ENCODE peak calls at places on chromosomes 12 and 14, in six cellular contexts. One of them, this sample, is unnamed. For H3K4me1, the result is how much of the 10 kb centered on the place peaks cover.

GRCh38 chr12:240566-240965 is 22.1 kb downstream of the SLC6A13 start:
- DNase-seq in HCT116: no peak
- DNase-seq in H1: no peak
- DNase-seq in K562: no peak
- DNase-seq in HepG2: no peak
- DNase-seq in GM12878: no peak
- DNase-seq in this sample: no peak

GRCh38 chr12:78797201-78797931 is 67.2 kb upstream of the SYT1 start:
- DNase-seq in HCT116: no peak
- DNase-seq in H1: no peak
- DNase-seq in K562: no peak
- DNase-seq in HepG2: no peak
- DNase-seq in GM12878: no peak
- DNase-seq in this sample: no peak

GRCh38 chr14:78164226-78164853 is 5.8 kb upstream of the NRXN3 start:
- DNase-seq in HCT116: peak
- DNase-seq in H1: peak
- DNase-seq in K562: peak
- DNase-seq in HepG2: peak
- DNase-seq in GM12878: no peak
- DNase-seq in this sample: peak

GRCh38 chr12:1660304-1661187 is 30.3 kb upstream of the ADIPOR2 start:
- DNase-seq in HCT116: no peak
- DNase-seq in H1: no peak
- DNase-seq in K562: no peak
- DNase-seq in HepG2: peak
- DNase-seq in GM12878: no peak
- DNase-seq in this sample: no peak

GRCh38 chr12:51631591-51631990 is 40.6 kb downstream of the SCN8A start:
- DNase-seq in HCT116: peak
- DNase-seq in H1: no peak
- DNase-seq in K562: peak
- DNase-seq in HepG2: no peak
- DNase-seq in GM12878: no peak
- DNase-seq in this sample: no peak

GRCh38 chr12:91111366-91112321 is at the start of gene LUM:
- DNase-seq in HCT116: no peak
- DNase-seq in H1: no peak
- DNase-seq in K562: no peak
- DNase-seq in HepG2: no peak
- DNase-seq in GM12878: no peak
- DNase-seq in this sample: no peak

GRCh38 chr12:125287155-125287847 is 222.1 kb downstream of the AACS start:
- DNase-seq in HCT116: no peak
- DNase-seq in H1: no peak
- DNase-seq in K562: no peak
- DNase-seq in HepG2: no peak
- DNase-seq in GM12878: peak
- DNase-seq in this sample: no peak

GRCh38 chr12:1488908-1489381 is 105.4 kb downstream of the FBXL14 start:
- DNase-seq in HCT116: no peak
- DNase-seq in H1: no peak
- DNase-seq in K562: no peak
- DNase-seq in HepG2: no peak
- DNase-seq in GM12878: no peak
- DNase-seq in this sample: no peak

GRCh38 chr14:52446355-52446754 is 106.0 kb downstream of the TXNDC16 start:
- DNase-seq in HCT116: no peak
- DNase-seq in H1: no peak
- DNase-seq in K562: no peak
- DNase-seq in HepG2: peak
- DNase-seq in GM12878: no peak
- DNase-seq in this sample: no peak

GRCh38 chr12:48954781-48955501 is 2.3 kb downstream of the ARF3 start:
- DNase-seq in HCT116: no peak
- DNase-seq in H1: no peak
- DNase-seq in K562: no peak
- DNase-seq in HepG2: no peak
- DNase-seq in GM12878: no peak
- DNase-seq in this sample: no peak

GRCh38 chr12:102067574-102068258 is 5.9 kb upstream of the WASHC3 start:
- DNase-seq in HCT116: no peak
- DNase-seq in H1: no peak
- DNase-seq in K562: no peak
- DNase-seq in HepG2: no peak
- DNase-seq in GM12878: no peak
- DNase-seq in this sample: no peak

GRCh38 chr14:90534091-90534837 is 137.4 kb downstream of the CALM1 start:
- DNase-seq in HCT116: no peak
- DNase-seq in H1: no peak
- DNase-seq in K562: peak
- DNase-seq in HepG2: no peak
- DNase-seq in GM12878: no peak
- DNase-seq in this sample: no peak

GRCh38 chr12:69779928-69780327 is 41.3 kb downstream of the RAB3IP start:
- DNase-seq in HCT116: peak
- DNase-seq in H1: peak
- DNase-seq in K562: peak
- DNase-seq in HepG2: no peak
- DNase-seq in GM12878: no peak
- DNase-seq in this sample: peak

GRCh38 chr12:3200779-3201738 is 123.9 kb downstream of the TSPAN9 start:
- DNase-seq in HCT116: no peak
- DNase-seq in H1: no peak
- DNase-seq in K562: no peak
- DNase-seq in HepG2: no peak
- DNase-seq in GM12878: no peak
- DNase-seq in this sample: no peak
- H3K4me3 ChIP-seq in HCT116: no peak
- H3K4me3 ChIP-seq in H1: peak
- H3K4me3 ChIP-seq in K562: no peak
- H3K4me3 ChIP-seq in HepG2: peak
- H3K4me3 ChIP-seq in GM12878: no peak
- H3K4me3 ChIP-seq in this sample: peak

GRCh38 chr12:27515671-27516070 is 8.3 kb upstream of the PPFIBP1 start:
- DNase-seq in HCT116: no peak
- DNase-seq in H1: no peak
- DNase-seq in K562: no peak
- DNase-seq in HepG2: no peak
- DNase-seq in GM12878: no peak
- DNase-seq in this sample: no peak
- TF ChIP-seq ZNF274 in HCT116: no peak
- TF ChIP-seq ZNF274 in H1: no peak
- TF ChIP-seq ZNF274 in K562: no peak
- TF ChIP-seq ZNF274 in HepG2: no peak
- TF ChIP-seq ZNF274 in GM12878: no peak
- TF ChIP-seq ZNF274 in this sample: no peak

GRCh38 chr14:74510211-74510931 is 16.8 kb downstream of the ISCA2 start:
- DNase-seq in HCT116: no peak
- DNase-seq in H1: no peak
- DNase-seq in K562: no peak
- DNase-seq in HepG2: peak
- DNase-seq in GM12878: no peak
- DNase-seq in this sample: peak

GRCh38 chr14:74508292-74508731 is 14.7 kb downstream of the ISCA2 start:
- DNase-seq in HCT116: no peak
- DNase-seq in H1: no peak
- DNase-seq in K562: no peak
- DNase-seq in HepG2: peak
- DNase-seq in GM12878: no peak
- DNase-seq in this sample: no peak

GRCh38 chr14:74507796-74508195 is 14.2 kb downstream of the ISCA2 start:
- DNase-seq in HCT116: no peak
- DNase-seq in H1: no peak
- DNase-seq in K562: no peak
- DNase-seq in HepG2: no peak
- DNase-seq in GM12878: no peak
- DNase-seq in this sample: no peak

GRCh38 chr14:74509587-74510210 is 16.1 kb downstream of the ISCA2 start:
- DNase-seq in HCT116: no peak
- DNase-seq in H1: no peak
- DNase-seq in K562: no peak
- DNase-seq in HepG2: no peak
- DNase-seq in GM12878: no peak
- DNase-seq in this sample: no peak

DNA sequence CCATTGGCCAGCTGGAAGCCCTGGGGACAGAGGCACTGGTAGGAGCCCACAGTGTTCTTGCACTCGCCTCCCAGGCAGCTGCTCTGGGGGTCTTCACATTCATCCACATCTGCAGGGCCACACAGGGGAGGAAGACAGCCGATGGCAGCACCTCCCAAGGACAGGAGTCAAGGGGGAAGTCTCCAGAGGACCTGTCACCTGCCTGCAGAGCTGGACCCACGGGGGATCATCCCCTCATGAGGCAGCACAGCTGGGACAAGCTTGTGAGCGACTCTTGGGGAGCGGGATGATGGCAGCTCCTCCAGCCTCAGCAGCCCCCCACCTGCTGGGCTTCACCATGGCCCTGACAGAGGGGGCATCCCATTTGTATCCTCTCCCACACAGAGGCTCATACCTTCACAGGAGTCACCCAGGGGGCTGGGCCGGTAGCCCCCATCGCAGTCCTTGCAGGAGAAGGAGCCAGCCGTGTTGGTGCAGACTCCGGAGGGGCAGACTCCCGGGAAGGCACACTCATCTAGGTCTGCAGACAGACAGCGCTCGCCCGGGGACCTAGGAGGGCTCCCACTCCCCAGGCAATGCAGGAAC is 15.4 kb downstream of the ISCA2 start:
- DNase-seq in HCT116: no peak
- DNase-seq in H1: no peak
- DNase-seq in K562: no peak
- DNase-seq in HepG2: no peak
- DNase-seq in GM12878: no peak
- DNase-seq in this sample: no peak
- H3K4me1 ChIP-seq in HCT116: under half
- H3K4me1 ChIP-seq in H1: under half
- H3K4me1 ChIP-seq in K562: under half
- H3K4me1 ChIP-seq in HepG2: under half
- H3K4me1 ChIP-seq in GM12878: under half
- H3K4me1 ChIP-seq in this sample: under half

DNA sequence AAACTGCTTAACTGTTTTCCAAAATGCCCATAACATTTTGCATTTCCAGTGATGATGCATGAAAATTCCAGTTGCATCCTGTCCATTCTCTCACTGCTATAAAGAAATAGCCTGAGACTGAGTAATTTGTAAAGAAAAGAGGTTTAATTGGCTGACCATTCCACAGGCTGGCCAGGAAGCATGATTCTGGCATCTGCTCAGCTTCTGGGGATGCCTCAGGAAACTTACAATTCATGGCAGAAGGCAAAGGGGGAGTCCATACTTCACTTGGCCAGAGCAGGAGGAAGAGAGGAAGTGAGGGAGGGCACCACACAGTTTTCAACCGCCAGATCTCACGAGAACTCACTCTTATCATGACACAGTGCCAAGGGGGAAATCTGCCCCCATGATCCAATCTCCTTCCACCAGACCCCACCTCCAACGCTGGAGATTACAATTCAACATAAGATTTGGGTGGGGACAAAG is 18.2 kb upstream of the CLEC2D start:
- DNase-seq in HCT116: no peak
- DNase-seq in H1: no peak
- DNase-seq in K562: peak
- DNase-seq in HepG2: no peak
- DNase-seq in GM12878: no peak
- DNase-seq in this sample: no peak
- H3K4me3 ChIP-seq in HCT116: no peak
- H3K4me3 ChIP-seq in H1: no peak
- H3K4me3 ChIP-seq in K562: no peak
- H3K4me3 ChIP-seq in HepG2: no peak
- H3K4me3 ChIP-seq in GM12878: peak
- H3K4me3 ChIP-seq in this sample: no peak

DNA sequence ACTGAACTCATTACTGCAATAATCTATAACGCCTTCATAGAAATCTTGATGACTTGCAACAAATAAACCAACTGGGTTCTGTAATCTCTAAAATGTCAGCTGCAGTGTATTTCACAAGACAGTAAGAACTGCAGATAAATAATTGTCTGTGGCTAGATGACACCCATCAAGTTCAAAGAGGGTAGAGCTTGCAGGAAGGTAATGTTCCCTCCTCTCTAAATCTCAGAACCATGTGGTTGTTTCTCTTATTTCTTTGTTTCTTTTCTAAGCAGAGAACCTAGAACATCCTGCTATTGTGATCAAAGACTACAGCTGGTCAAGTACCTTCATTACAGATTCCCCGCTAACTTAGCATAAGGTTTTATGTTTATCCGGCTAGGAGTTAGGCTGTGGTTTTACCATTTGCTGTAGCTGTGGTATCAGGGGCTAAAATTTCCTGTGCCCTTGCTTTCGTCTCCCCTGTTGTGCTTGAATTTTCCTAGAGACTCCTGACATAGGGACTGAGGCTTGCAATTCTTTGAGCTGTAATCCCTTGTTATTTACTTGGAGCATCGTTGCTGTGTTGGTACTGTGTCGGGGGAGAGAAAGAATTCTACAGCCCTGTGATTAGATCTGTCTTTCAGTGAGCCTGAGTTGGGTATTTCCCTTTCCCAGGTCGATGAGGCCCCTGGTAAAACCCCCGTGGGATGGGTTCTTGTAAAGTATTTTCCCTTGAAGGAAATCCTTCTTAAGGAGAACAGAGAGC is 253.1 kb upstream of the BTG1 start:
- DNase-seq in HCT116: no peak
- DNase-seq in H1: no peak
- DNase-seq in K562: no peak
- DNase-seq in HepG2: no peak
- DNase-seq in GM12878: no peak
- DNase-seq in this sample: peak
- TF ChIP-seq ZNF274 in HCT116: no peak
- TF ChIP-seq ZNF274 in H1: no peak
- TF ChIP-seq ZNF274 in K562: no peak
- TF ChIP-seq ZNF274 in HepG2: no peak
- TF ChIP-seq ZNF274 in GM12878: no peak
- TF ChIP-seq ZNF274 in this sample: no peak

This sample was measured in NT2/D1.